ENCODE peak calls at places on chromosomes 16 and 17, in eight cellular contexts. B is LHCN-M2; J is lower leg skin; Z is DMS53; W is stimulated activated CD8-positive, alpha-beta memory T cell treated with anti-CD3 and anti-CD28 coated beads, Interleukin-15, amount 100 ng/mL, for 24 hours; G is GM23248; Q is aorta; K is midbrain. R is an unnamed sample.

GRCh38 chr16:22352726-22353125 is 21.7 kb downstream of the CDR2 start:
- DNase-seq in B (no peak), J (no peak), Z (no peak), W (no peak), G (peak), Q (no peak), K (no peak), R (no peak)

GRCh38 chr17:81427446-81428120 is 32.3 kb downstream of the BAHCC1 start:
- DNase-seq in B (no peak), J (no peak), Z (peak), W (no peak), G (no peak), Q (peak), K (peak), R (no peak)

GRCh38 chr17:58728831-58729230 is 26.8 kb upstream of the PPM1E start:
- DNase-seq in B (no peak), J (no peak), Z (no peak), W (no peak), G (peak), Q (no peak), K (no peak), R (no peak)

GRCh38 chr17:33482636-33483035 is 189.5 kb upstream of the ASIC2 start:
- DNase-seq in B (peak), J (no peak), Z (no peak), W (no peak), G (no peak), Q (no peak), K (no peak), R (peak)

GRCh38 chr16:3829631-3830536 is 50.6 kb downstream of the CREBBP start:
- DNase-seq in B (no peak), J (no peak), Z (no peak), W (no peak), G (no peak), Q (no peak), K (no peak), R (no peak)

GRCh38 chr16:77191259-77191969 is 424 bp downstream of the MON1B start:
- DNase-seq in B (peak), J (no peak), Z (peak), W (no peak), G (no peak), Q (peak), K (no peak), R (peak)

GRCh38 chr17:17849863-17850373 is 13.1 kb upstream of the SREBF1 start:
- DNase-seq in B (peak), J (no peak), Z (peak), W (no peak), G (peak), Q (no peak), K (peak), R (no peak)

GRCh38 chr16:78676351-78676750 is 576.9 kb downstream of the WWOX start:
- DNase-seq in B (no peak), J (no peak), Z (no peak), W (no peak), G (no peak), Q (no peak), K (no peak), R (no peak)

GRCh38 chr17:76326306-76326705 is 18.2 kb upstream of the QRICH2 start:
- DNase-seq in B (no peak), J (no peak), Z (no peak), W (no peak), G (no peak), Q (no peak), K (no peak), R (no peak)

GRCh38 chr17:6894206-6894528 is 62.6 kb upstream of the TEKT1 start:
- DNase-seq in B (no peak), J (no peak), Z (no peak), W (no peak), G (peak), Q (no peak), K (no peak), R (no peak)

GRCh38 chr17:77465358-77466041 is 324.7 kb downstream of the SEC14L1 start:
- DNase-seq in B (no peak), J (no peak), Z (no peak), W (no peak), G (peak), Q (no peak), K (peak), R (no peak)

GRCh38 chr16:81319221-81319912 is 4.6 kb downstream of the GAN start:
- DNase-seq in B (peak), J (no peak), Z (no peak), W (no peak), G (peak), Q (no peak), K (no peak), R (no peak)

GRCh38 chr16:25038239-25038954 is 23.2 kb upstream of the ARHGAP17 start:
- DNase-seq in B (no peak), J (no peak), Z (no peak), W (no peak), G (no peak), Q (no peak), K (no peak), R (no peak)

GRCh38 chr17:79874329-79874981 is 35.2 kb upstream of the CBX4 start:
- DNase-seq in B (no peak), J (no peak), Z (peak), W (no peak), G (peak), Q (no peak), K (no peak), R (peak)

R was measured in cerebellar cortex.